ENCODE peak calls at places on chromosome 1, in seven cellular contexts. T, J, R, V, E, G and C are unnamed samples.

GRCh38 chr1:18123467-18123992 is 15.9 kb downstream of the IGSF21 start:
- DNase-seq in G (no peak), T (no peak), V (no peak), E (no peak), J (no peak), R (no peak), C (no peak)

GRCh38 chr1:36876990-36877389 is 157.3 kb downstream of the GRIK3 start:
- DNase-seq in G (no peak), V (no peak), T (no peak), J (no peak), R (no peak), E (peak), C (no peak)

GRCh38 chr1:59506952-59507351 is 210.1 kb downstream of the FGGY start:
- DNase-seq in R (no peak), E (no peak), T (no peak), J (no peak), V (peak), G (no peak), C (peak)

GRCh38 chr1:115426990-115427389 is 88.9 kb upstream of the NGF start:
- DNase-seq in G (no peak), T (no peak), R (no peak), E (no peak), J (no peak), V (no peak), C (no peak)

GRCh38 chr1:229993060-229993459 is 74.0 kb upstream of the GALNT2 start:
- DNase-seq in T (no peak), G (no peak), R (no peak), E (no peak), J (no peak), V (peak), C (no peak)

GRCh38 chr1:228445867-228446584 is 29.4 kb upstream of the TRIM17 start:
- DNase-seq in V (no peak), T (no peak), E (no peak), J (peak), R (no peak), G (no peak), C (peak)

GRCh38 chr1:226111865-226112395 is 49.4 kb downstream of the H3-3A start:
- DNase-seq in E (no peak), G (no peak), J (no peak), T (no peak), V (no peak), R (no peak), C (no peak)

GRCh38 chr1:68977211-68977610 is 480.3 kb upstream of the DEPDC1 start:
- DNase-seq in J (no peak), V (no peak), R (no peak), G (peak), T (no peak), E (no peak), C (no peak)

GRCh38 chr1:89810880-89811279 is 10.0 kb upstream of the LRRC8D start:
- DNase-seq in E (no peak), J (no peak), V (no peak), G (no peak), T (no peak), R (peak), C (no peak)

GRCh38 chr1:21725738-21726392 is 56.7 kb upstream of the RAP1GAP start:
- DNase-seq in G (no peak), J (no peak), T (no peak), R (no peak), E (no peak), V (no peak), C (no peak)

GRCh38 chr1:23282967-23283366 is 61.1 kb downstream of the HNRNPR start:
- DNase-seq in E (no peak), G (no peak), R (no peak), V (no peak), J (no peak), T (no peak), C (no peak)

GRCh38 chr1:171355727-171356126 is 41.7 kb downstream of the FMO4 start:
- DNase-seq in T (no peak), G (no peak), J (no peak), R (no peak), E (no peak), V (no peak), C (no peak)

GRCh38 chr1:238088891-238089290 is 198.2 kb upstream of the ZP4 start:
- DNase-seq in R (no peak), E (no peak), T (no peak), V (no peak), G (no peak), J (no peak), C (no peak)

GRCh38 chr1:100896481-100896982 is 642 bp downstream of the SLC30A7 start:
- DNase-seq in G (no peak), R (peak), J (peak), V (peak), E (peak), T (peak), C (peak)

GRCh38 chr1:234893725-234894630 is 234.7 kb downstream of the TOMM20 start:
- DNase-seq in R (peak), T (peak), J (no peak), V (no peak), G (no peak), E (no peak), C (no peak)

GRCh38 chr1:8162168-8162567 is 136.1 kb upstream of the ERRFI1 start:
- DNase-seq in R (no peak), V (no peak), T (no peak), E (no peak), G (no peak), J (no peak), C (no peak)

GRCh38 chr1:168529533-168529932 is 14.3 kb downstream of the XCL2 start:
- DNase-seq in V (no peak), R (no peak), T (no peak), J (no peak), E (no peak), G (no peak), C (no peak)

GRCh38 chr1:52842643-52843310 is at the start of gene ZYG11A:
- DNase-seq in E (peak), G (peak), T (peak), V (no peak), R (peak), J (peak), C (peak)

GRCh38 chr1:179105393-179105792 is 23.5 kb downstream of the TOR3A start:
- DNase-seq in V (no peak), E (no peak), G (no peak), J (no peak), R (peak), T (peak), C (no peak)

GRCh38 chr1:111228748-111229126 is 1.2 kb downstream of the CHI3L2 start:
- DNase-seq in R (no peak), J (no peak), E (no peak), T (no peak), G (no peak), V (no peak), C (no peak)

GRCh38 chr1:224801761-224802490 is 127.5 kb upstream of the DNAH14 start:
- DNase-seq in J (no peak), G (no peak), V (no peak), T (no peak), R (no peak), E (no peak), C (no peak)

GRCh38 chr1:111563619-111564018 is 56.0 kb upstream of the RAP1A start:
- DNase-seq in V (no peak), J (no peak), G (no peak), T (no peak), E (no peak), R (no peak), C (no peak)

GRCh38 chr1:223143760-223144248 is 756 bp upstream of the TLR5 start:
- DNase-seq in R (no peak), T (peak), E (no peak), G (no peak), V (peak), J (peak), C (no peak)

GRCh38 chr1:8423702-8424538 is 106.0 kb downstream of the SLC45A1 start:
- DNase-seq in T (peak), V (no peak), R (peak), E (peak), J (peak), G (peak), C (peak)

GRCh38 chr1:47533176-47534039 is 95.6 kb downstream of the FOXD2 start:
- DNase-seq in J (no peak), V (no peak), E (peak), T (peak), R (no peak), G (no peak), C (no peak)

GRCh38 chr1:183952101-183952500 is 85.4 kb downstream of the COLGALT2 start:
- DNase-seq in E (no peak), V (no peak), T (no peak), J (no peak), R (no peak), G (no peak), C (no peak)

GRCh38 chr1:78511334-78511733 is 20.6 kb downstream of the PTGFR start:
- DNase-seq in E (no peak), R (no peak), G (no peak), T (no peak), V (no peak), J (no peak), C (no peak)

GRCh38 chr1:175742790-175743459 is 470 bp downstream of the TNR start:
- DNase-seq in R (peak), J (no peak), V (no peak), G (no peak), E (peak), T (no peak), C (no peak)

GRCh38 chr1:184387871-184388670 is 1.2 kb downstream of the C1orf21 start:
- DNase-seq in V (no peak), E (peak), J (no peak), R (no peak), T (no peak), G (no peak), C (no peak)

GRCh38 chr1:113615425-113615824 is 143.9 kb downstream of the PHTF1 start:
- DNase-seq in R (no peak), G (no peak), E (no peak), J (no peak), V (no peak), T (no peak), C (no peak)

GRCh38 chr1:152388889-152389288 is 25.2 kb downstream of the CRNN start:
- DNase-seq in T (no peak), E (no peak), J (no peak), R (no peak), V (no peak), G (no peak), C (no peak)

GRCh38 chr1:18556364-18556763 is 74.3 kb upstream of the PAX7 start:
- DNase-seq in V (no peak), J (no peak), G (no peak), R (peak), E (peak), T (no peak), C (no peak)

GRCh38 chr1:232049335-232049734 is 422.7 kb downstream of the DISC1 start:
- DNase-seq in V (no peak), T (no peak), R (peak), G (no peak), E (no peak), J (no peak), C (no peak)

GRCh38 chr1:227192163-227192562 is 126.1 kb downstream of the CDC42BPA start:
- DNase-seq in V (peak), J (no peak), T (no peak), G (peak), R (no peak), E (no peak), C (no peak)

GRCh38 chr1:197614916-197615692 is 160.2 kb downstream of the DENND1B start:
- DNase-seq in J (no peak), V (peak), R (peak), E (no peak), T (no peak), G (no peak), C (no peak)

GRCh38 chr1:31219489-31219888 is 20.2 kb downstream of the NKAIN1 start:
- DNase-seq in J (no peak), V (no peak), T (no peak), R (no peak), G (no peak), E (no peak), C (no peak)

GRCh38 chr1:31216016-31216415 is 23.7 kb downstream of the NKAIN1 start:
- DNase-seq in V (no peak), G (no peak), R (no peak), T (no peak), J (no peak), E (peak), C (no peak)

GRCh38 chr1:31218705-31219104 is 21.0 kb downstream of the NKAIN1 start:
- DNase-seq in J (no peak), T (no peak), G (no peak), E (peak), V (no peak), R (no peak), C (no peak)

GRCh38 chr1:31214316-31215082 is 25.2 kb downstream of the NKAIN1 start:
- DNase-seq in J (no peak), V (no peak), R (peak), G (peak), E (no peak), T (no peak), C (no peak)

GRCh38 chr1:31215083-31215570 is 24.6 kb downstream of the NKAIN1 start:
- DNase-seq in G (no peak), E (peak), R (no peak), T (no peak), J (no peak), V (no peak), C (no peak)
- TF ChIP-seq POLR2AphosphoS5 in G (no peak), E (no peak), R (no peak), T (no peak), J (no peak), V (no peak), C (no peak)

GRCh38 chr1:155294520-155295182 is 6.6 kb downstream of the PKLR start:
- DNase-seq in T (no peak), G (no peak), R (no peak), E (no peak), V (no peak), J (no peak), C (no peak)
- TF ChIP-seq TAF1 in T (no peak), G (no peak), R (no peak), E (no peak), V (no peak), J (no peak), C (no peak)

DNA sequence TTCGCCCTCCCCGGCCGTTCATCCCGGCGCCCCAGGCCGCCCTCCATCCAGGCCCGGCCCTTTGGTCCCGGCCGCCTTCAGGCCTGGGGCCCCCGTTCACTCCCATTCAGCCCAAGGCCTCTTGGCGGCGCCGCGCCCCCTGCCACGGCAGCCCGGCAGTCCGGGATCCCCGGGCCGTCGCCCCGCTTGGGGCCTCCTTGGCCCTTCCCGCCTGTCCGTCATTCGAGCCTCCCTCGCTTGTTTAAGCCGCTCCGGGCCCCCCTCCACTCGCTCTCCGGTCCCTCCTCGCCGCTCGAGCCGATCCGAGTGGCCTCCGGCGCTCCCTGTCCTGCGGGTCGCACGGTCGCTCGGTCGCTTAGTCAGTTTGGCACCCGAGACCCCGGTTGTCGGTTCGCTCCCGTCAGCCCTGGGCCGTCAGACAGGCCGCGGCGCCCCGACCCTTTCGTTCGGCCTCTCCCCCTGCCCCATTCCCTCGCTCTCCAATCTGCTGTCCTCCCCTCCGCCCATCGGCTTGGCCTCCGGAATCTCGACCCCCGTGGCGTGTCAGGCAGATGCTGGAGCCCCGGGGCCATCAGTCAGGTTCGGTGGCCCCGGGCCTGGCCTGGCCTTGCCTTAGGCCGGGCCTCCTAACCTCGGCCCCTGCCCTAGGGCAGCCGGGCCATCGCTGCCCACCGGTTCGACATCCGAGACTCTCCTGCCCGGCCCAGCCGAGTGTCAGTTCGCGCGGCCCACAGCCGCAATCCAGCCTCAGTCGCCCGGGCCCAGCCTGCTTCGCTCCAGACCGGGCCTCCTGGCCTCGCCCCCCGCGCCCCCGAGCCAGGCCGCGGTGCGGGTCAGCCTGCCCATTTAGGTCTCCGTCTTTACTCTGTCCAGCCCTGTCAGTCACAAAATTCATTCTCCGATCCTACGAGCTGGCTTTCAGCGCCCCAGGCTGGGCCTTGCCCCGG is 1.1 kb downstream of the LRRC41 start:
- DNase-seq in T (peak), E (peak), G (no peak), V (no peak), J (peak), R (peak), C (peak)
- TF ChIP-seq POLR2AphosphoS5 in T (no peak), E (no peak), G (no peak), V (no peak), J (no peak), R (no peak), C (no peak)

DNA sequence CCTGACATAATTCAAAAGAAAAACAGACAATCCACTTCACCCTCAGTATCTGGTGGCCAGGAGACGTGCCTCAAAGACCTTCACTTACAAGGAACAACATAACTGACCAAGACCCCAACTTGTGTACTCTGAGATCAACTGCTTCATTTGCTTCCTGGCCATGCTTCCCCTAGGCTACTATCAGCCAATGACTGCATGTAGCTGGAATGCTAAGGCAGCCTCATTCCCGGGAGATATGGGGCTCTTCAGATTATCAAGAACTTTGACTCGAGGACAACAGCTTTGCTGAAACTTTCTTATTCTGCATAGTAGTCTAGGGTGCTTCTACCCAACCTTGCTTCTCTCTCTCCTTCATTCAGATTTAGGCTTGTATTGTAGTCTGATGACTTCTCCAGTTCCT is 11.7 kb upstream of the UCK2 start:
- DNase-seq in T (no peak), E (no peak), R (no peak), G (no peak), V (no peak), J (no peak), C (no peak)
- TF ChIP-seq TAF1 in T (no peak), E (no peak), R (no peak), G (no peak), V (no peak), J (no peak), C (no peak)

DNA sequence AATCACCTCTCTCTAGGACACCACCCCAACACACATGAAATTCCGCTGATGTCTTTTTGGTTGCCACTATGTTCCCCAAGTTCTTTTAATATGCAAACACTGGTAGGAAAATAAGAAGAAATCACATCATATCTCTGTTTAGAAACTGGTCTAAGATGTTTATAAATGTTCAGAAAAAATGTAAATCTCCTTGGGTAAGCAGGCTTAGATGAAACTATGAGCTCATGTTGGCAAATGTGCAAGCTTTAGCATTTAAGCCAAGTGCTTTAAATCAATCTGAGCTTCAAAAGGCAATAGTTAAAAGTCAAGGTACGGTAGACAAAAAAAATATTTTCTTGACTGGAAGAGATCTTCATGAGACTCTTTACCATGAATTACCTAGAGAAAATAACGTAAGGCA is 25.2 kb upstream of the SLAMF9 start:
- DNase-seq in E (no peak), R (no peak), J (no peak), G (no peak), T (no peak), V (no peak), C (no peak)
- TF ChIP-seq POLR2AphosphoS5 in E (no peak), R (no peak), J (no peak), G (no peak), T (no peak), V (no peak), C (no peak)

GRCh38 chr1:31904339-31905092 is 33.7 kb downstream of the PTP4A2 start:
- DNase-seq in T (no peak), V (no peak), R (peak), G (no peak), E (no peak), J (no peak), C (no peak)
- TF ChIP-seq TAF1 in T (no peak), V (no peak), R (no peak), G (no peak), E (no peak), J (no peak), C (no peak)

GRCh38 chr1:92833840-92834239 is 2.0 kb downstream of the RPL5 start:
- DNase-seq in R (no peak), J (no peak), E (no peak), V (no peak), G (no peak), T (no peak), C (no peak)
- TF ChIP-seq POLR2AphosphoS5 in R (no peak), J (peak), E (no peak), V (peak), G (peak), T (no peak), C (no peak)

GRCh38 chr1:24417681-24418080 is 2.1 kb downstream of the NIPAL3 start:
- DNase-seq in R (no peak), E (no peak), V (no peak), J (no peak), G (no peak), T (no peak), C (no peak)
- TF ChIP-seq TAF1 in R (no peak), E (no peak), V (no peak), J (no peak), G (no peak), T (no peak), C (no peak)